ENCODE peak calls at places on chromosome 10, in six cellular contexts. L is mammary epithelial cell, O is H1, Z is endodermal cell, I is neuronal stem cell, B is skeletal muscle cell. W is an unnamed sample.

GRCh38 chr10:69467928-69468770 is 16.9 kb downstream of the TSPAN15 start:
- DNase-seq in L (no peak), O (no peak), Z (no peak), I (no peak), B (no peak), W (no peak)

GRCh38 chr10:78188459-78188858 is 154.8 kb downstream of the RPS24 start:
- DNase-seq in L (no peak), O (no peak), Z (no peak), I (no peak), B (no peak), W (no peak)

GRCh38 chr10:3452683-3453388 is 280.3 kb upstream of the PITRM1 start:
- DNase-seq in L (peak), O (no peak), Z (no peak), I (no peak), B (peak), W (no peak)

GRCh38 chr10:121900443-121901174 is 27.2 kb downstream of the ATE1 start:
- DNase-seq in L (peak), O (no peak), Z (no peak), I (peak), B (peak), W (no peak)

GRCh38 chr10:100655760-100656421 is 89.5 kb upstream of the PAX2 start:
- DNase-seq in L (no peak), O (no peak), Z (peak), I (no peak), B (no peak), W (no peak)

GRCh38 chr10:85651507-85651902 is 715.1 kb downstream of the GRID1 start:
- DNase-seq in L (no peak), O (no peak), Z (no peak), I (no peak), B (peak), W (peak)

GRCh38 chr10:88923525-88923924 is 29.0 kb downstream of the ACTA2 start:
- DNase-seq in L (peak), O (no peak), Z (no peak), I (no peak), B (peak), W (no peak)

GRCh38 chr10:15738237-15738928 is 18.7 kb upstream of the ITGA8 start:
- DNase-seq in L (no peak), O (no peak), Z (no peak), I (no peak), B (peak), W (no peak)

GRCh38 chr10:1185911-1186692 is 129.9 kb downstream of the WDR37 start:
- DNase-seq in L (no peak), O (no peak), Z (no peak), I (no peak), B (no peak), W (no peak)

GRCh38 chr10:24723386-24723787 is 300 bp downstream of the ARHGAP21 start:
- DNase-seq in L (peak), O (no peak), Z (no peak), I (peak), B (no peak), W (peak)

GRCh38 chr10:70815504-70816219 is at the start of gene SGPL1:
- DNase-seq in L (peak), O (peak), Z (peak), I (peak), B (no peak), W (peak)

GRCh38 chr10:33010132-33011037 is 52.4 kb upstream of the ITGB1 start:
- DNase-seq in L (peak), O (peak), Z (peak), I (no peak), B (peak), W (no peak)

GRCh38 chr10:128869101-128869712 is 597.8 kb upstream of the MGMT start:
- DNase-seq in L (no peak), O (no peak), Z (no peak), I (no peak), B (no peak), W (no peak)

GRCh38 chr10:82150123-82150900 is 275.3 kb downstream of the NRG3 start:
- DNase-seq in L (no peak), O (peak), Z (peak), I (peak), B (peak), W (peak)

GRCh38 chr10:99394761-99395386 is 35.5 kb downstream of the GOT1 start:
- DNase-seq in L (peak), O (no peak), Z (no peak), I (no peak), B (no peak), W (peak)

GRCh38 chr10:43229208-43230061 is 37.4 kb downstream of the RASGEF1A start:
- DNase-seq in L (no peak), O (no peak), Z (peak), I (peak), B (no peak), W (peak)

GRCh38 chr10:100825946-100826660 is 80.7 kb downstream of the PAX2 start:
- DNase-seq in L (no peak), O (no peak), Z (peak), I (no peak), B (no peak), W (no peak)

GRCh38 chr10:86306628-86307278 is 59.8 kb downstream of the GRID1 start:
- DNase-seq in L (peak), O (no peak), Z (peak), I (peak), B (no peak), W (no peak)

GRCh38 chr10:45460235-45460878 is 86.3 kb downstream of the ALOX5 start:
- DNase-seq in L (no peak), O (no peak), Z (no peak), I (no peak), B (no peak), W (no peak)
- H3K4me3 ChIP-seq in L (no peak), O (no peak), Z (no peak), I (no peak), B (no peak), W (no peak)

GRCh38 chr10:75528392-75528791 is 97.0 kb downstream of the LRMDA start:
- DNase-seq in L (no peak), O (no peak), Z (no peak), I (no peak), B (no peak), W (no peak)

GRCh38 chr10:75527542-75527941 is 96.1 kb downstream of the LRMDA start:
- DNase-seq in L (no peak), O (no peak), Z (no peak), I (no peak), B (no peak), W (no peak)

GRCh38 chr10:75530337-75530736 is 98.9 kb downstream of the LRMDA start:
- DNase-seq in L (peak), O (no peak), Z (peak), I (no peak), B (no peak), W (peak)

GRCh38 chr10:75531571-75532031 is 100.2 kb downstream of the LRMDA start:
- DNase-seq in L (no peak), O (no peak), Z (no peak), I (no peak), B (no peak), W (no peak)

DNA sequence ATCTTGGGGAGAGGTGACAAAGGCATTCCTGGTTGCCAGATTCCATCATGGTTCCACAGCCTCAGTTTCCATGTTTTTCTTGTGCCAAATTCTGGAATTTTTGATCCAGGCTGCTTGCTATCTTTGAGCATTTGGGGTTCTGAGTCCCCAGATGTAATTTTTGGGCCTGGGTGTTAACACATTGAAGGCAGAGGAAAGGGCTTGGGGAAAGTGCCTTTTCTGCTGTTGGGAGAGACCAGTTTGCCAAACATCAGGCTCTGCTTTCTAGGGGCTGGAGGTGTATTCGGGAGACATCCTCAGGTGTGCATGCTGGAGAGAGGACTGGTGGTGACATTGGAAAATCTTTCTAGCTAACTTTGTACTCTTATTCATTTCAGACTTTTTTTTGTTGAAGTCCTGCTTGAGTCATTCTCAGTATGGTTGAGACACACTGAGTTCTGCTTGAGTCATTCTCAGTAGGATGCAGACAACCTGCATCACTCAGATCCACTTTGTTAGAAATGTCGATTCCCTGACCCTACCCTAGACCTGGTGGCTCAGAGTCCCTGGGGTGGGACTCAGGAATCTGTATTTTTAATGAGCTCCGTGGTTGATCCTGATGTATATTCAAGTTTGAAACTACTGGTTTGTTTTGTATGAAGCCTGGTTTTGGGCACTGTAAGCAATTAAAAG is 101.0 kb downstream of the LRMDA start:
- DNase-seq in L (peak), O (no peak), Z (no peak), I (no peak), B (no peak), W (no peak)
- H3K4me3 ChIP-seq in L (no peak), O (no peak), Z (no peak), I (no peak), B (no peak), W (no peak)

DNA sequence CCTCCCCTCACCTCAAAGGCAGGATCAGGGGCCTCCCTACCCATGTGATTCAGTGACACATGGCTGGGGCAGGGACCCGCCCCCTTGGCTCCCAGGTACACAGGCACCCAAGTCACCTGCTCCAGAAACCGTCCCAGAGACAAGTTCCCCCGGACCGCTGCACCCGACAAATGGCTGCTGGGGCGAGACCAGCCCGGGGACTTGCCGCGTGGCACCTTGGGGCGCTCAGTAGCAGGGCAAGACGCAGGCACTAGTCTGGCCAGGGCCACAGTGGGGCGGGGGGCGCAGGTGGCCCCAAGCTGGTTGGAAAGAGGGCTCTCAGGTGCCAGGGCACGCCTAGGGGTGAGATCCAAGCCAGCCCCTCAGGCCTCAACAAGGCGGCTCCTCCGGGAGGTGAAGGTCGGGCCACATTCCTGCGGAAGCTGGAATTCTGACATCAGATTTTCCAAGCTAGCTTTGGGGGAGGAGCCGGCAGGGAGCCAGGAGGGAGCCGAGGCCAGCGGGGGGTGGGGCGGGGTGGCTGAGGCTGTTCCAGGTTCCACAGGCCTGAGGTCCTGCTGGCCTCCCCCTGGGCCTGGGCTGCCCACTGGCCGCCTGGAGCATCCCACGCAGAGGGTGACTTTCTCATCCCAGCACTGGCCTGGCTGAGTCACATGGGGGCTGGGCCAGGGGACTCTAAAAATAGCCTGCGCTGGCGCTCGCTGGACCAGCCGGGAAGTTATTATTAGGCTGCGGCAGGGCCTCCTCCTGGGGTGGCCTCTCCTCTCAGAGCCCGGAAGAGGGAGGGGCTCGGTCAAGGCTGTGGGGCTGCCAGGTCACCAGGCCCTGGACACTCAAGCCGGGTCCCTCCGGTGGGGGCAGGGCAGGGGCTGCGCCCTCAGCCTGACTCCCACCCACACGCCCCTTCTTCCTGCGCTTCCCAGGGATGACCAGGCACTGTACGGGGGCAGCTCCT is 20.5 kb upstream of the INPP5A start:
- DNase-seq in L (peak), O (peak), Z (peak), I (peak), B (peak), W (peak)
- H3K4me3 ChIP-seq in L (no peak), O (peak), Z (no peak), I (peak), B (no peak), W (no peak)

DNA sequence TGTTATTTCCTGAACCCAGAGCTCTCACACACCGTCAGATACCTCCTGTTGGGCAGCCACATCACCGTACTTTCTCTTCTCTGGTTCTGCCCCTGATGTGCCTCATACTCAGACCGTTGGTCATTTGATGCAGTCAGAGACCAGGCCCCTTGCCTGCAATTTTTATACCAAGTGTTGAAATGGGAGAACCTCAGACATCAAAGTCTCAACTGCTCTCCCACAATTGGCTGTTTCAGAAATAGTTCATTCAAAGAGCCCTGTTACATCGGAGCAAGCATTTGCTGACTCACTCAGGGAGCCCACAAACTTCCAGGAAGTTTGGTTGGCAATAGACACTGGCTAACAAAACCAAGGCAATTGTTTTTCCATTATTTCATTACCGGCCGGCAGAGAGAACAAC is 33.5 kb upstream of the ADAM12 start:
- DNase-seq in L (peak), O (no peak), Z (no peak), I (no peak), B (peak), W (no peak)
- H3K4me3 ChIP-seq in L (no peak), O (no peak), Z (no peak), I (no peak), B (no peak), W (no peak)

GRCh38 chr10:102917314-102917961 is 656 bp upstream of the CNNM2 start:
- DNase-seq in L (peak), O (peak), Z (peak), I (peak), B (peak), W (peak)

GRCh38 chr10:102917962-102918816 is at the start of gene CNNM2:
- DNase-seq in L (peak), O (peak), Z (peak), I (peak), B (peak), W (peak)

GRCh38 chr10:102919237-102919959 is 1.3 kb downstream of the CNNM2 start:
- DNase-seq in L (no peak), O (no peak), Z (peak), I (peak), B (no peak), W (peak)

GRCh38 chr10:102918817-102919236 is 733 bp downstream of the CNNM2 start:
- DNase-seq in L (peak), O (no peak), Z (peak), I (no peak), B (no peak), W (peak)

DNA sequence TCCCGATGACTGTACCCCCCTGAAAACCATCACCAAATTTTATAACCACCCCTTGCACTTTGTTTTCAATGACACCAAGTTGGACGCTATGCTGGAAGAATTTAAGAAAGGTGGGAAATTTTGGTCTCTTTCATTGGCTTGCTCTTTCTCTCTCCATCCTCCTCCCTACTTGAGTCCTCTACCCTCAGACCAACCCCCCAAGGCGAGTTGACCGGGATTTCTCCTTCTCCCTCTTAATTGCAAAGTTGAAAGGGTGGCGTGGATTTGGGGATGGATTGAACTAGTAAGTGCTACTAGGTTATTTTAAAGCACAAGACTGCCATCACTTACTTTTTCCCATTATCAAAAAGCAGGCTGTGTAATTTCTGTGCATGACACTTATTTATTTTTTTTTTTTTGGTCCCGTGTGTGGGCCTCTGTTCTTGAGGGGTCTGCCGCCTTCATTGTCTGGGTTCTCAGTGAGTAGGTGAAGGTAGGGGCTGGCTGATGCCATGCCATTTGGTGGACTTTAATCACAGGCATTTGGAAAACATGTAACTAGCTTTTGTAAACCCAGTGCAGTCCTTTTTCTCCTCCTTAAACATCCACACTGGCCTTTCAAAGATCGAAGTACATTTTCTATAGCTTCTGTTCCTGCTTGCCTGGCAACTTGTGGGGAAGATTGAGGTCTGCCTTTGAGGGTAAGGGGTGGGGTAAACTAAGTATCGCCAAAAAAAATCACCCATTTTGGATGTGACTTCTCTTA is 2.1 kb downstream of the CNNM2 start:
- DNase-seq in L (no peak), O (no peak), Z (peak), I (peak), B (no peak), W (no peak)
- H3K4me3 ChIP-seq in L (no peak), O (peak), Z (peak), I (peak), B (no peak), W (no peak)

DNA sequence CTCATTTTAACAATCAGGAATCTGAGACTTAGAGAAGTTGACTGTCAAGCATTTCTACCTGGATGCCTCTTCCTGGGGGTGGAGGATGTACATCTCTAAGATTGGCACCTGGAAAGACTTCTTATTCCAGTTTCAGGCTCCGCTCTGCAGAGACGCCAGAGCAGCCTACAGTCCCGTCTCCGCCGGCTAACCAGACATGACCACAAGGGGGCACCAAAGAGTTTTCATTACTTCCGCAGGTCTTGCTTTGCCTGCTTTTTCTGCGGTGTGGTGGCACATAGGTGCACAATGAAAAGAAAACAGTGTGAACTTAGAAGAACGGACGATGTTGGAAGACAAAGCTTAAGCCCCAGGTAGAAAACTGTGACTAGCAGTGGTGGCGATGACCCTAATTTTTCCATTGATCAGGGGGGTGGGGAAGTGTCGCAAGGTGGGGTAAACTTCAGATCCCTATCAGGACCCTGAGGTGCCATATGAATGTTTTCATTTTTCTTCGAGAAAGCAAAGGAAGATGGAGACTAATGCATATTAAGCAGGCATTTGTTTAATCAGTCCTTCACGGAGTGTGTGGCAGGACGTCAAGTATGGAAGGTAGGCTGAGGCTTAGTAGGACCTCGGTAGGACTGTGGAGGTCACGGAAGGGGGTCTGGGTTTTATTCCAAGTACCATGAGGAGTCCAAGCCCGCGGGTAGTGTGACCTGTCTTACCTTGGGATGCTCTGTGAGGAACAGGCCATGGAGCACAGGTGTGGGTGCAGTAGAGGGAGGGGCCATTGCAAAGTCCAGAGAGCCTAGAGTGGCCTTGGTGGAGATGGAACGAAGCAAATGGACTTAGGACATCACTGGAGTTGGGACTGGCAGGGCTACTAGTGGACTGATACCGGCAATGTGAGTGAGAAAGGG is 60.1 kb upstream of the SORCS3 start:
- DNase-seq in L (peak), O (peak), Z (peak), I (peak), B (no peak), W (peak)
- H3K4me3 ChIP-seq in L (no peak), O (no peak), Z (no peak), I (no peak), B (no peak), W (no peak)

GRCh38 chr10:5775705-5776104 is 37.5 kb downstream of the GDI2 start:
- DNase-seq in L (no peak), O (no peak), Z (no peak), I (no peak), B (no peak), W (peak)
- H3K4me3 ChIP-seq in L (no peak), O (no peak), Z (no peak), I (no peak), B (no peak), W (no peak)

DNA sequence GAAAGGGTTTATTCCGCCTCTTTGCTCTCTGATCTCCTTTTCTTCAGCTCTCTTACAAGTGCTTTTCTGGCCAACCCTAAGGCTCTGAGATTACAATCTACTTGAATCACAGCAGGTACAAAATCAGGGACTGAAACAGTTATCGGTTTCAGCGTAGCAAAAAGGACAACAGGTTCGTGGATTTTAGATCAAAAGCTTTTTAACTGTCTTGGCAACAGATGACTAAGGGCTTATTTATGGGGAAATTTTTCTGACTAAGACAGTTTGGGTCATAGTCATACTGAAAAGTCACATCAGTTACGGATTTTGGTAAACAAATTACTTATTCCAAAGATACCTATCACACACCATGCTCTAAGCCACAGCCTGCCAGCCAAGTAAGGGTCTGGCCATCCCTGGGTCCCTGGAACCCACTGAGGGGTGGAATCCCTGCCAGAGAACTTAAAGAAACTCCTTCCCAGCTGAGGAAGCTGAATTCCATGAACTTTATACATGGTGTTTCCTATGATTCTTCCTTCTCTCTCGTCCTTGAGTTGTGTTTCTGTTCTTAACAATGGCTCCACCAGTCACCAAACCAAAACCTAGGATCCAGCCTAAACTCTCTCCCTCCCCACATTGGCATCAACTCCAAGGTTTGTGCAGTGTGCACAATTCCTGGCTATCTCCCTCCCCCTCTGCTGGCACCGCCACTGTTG is 169.3 kb downstream of the FAM107B start:
- DNase-seq in L (peak), O (no peak), Z (no peak), I (no peak), B (no peak), W (no peak)
- H3K4me3 ChIP-seq in L (peak), O (no peak), Z (peak), I (no peak), B (peak), W (peak)